ENCODE peak calls at places on chromosomes 13 and 19, in four cellular contexts. H is left ventricle myocardium inferior, S is retinal pigment epithelial cell, U is fibroblast of lung. N is an unnamed sample.

GRCh38 chr19:802497-802887 is 5.2 kb downstream of the PTBP1 start:
- DNase-seq in H (no peak), U (peak), S (no peak), N (no peak)

GRCh38 chr19:23699521-23699860 is 12.5 kb upstream of the ZNF675 start:
- DNase-seq in H (no peak), S (no peak), U (no peak), N (no peak)

GRCh38 chr13:107480130-107480529 is 735.2 kb downstream of the LIG4 start:
- DNase-seq in H (no peak), S (no peak), U (peak), N (no peak)

GRCh38 chr19:16594681-16595091 is 22.5 kb upstream of the SLC35E1 start:
- DNase-seq in S (no peak), U (no peak), H (no peak), N (no peak)

GRCh38 chr13:98459721-98460370 is 117.1 kb downstream of the STK24 start:
- DNase-seq in U (no peak), S (no peak), H (no peak), N (no peak)

GRCh38 chr19:14248578-14249011 is 42.6 kb upstream of the ADGRL1 start:
- DNase-seq in S (peak), U (peak), H (peak), N (no peak)

GRCh38 chr13:99926014-99926731 is 45.4 kb downstream of the ZIC5 start:
- DNase-seq in U (peak), H (no peak), S (no peak), N (no peak)

GRCh38 chr19:28456264-28456663 is 756.7 kb downstream of the UQCRFS1 start:
- DNase-seq in H (no peak), S (no peak), U (no peak), N (no peak)

GRCh38 chr19:38769635-38770211 is 3.6 kb downstream of the LGALS7 start:
- DNase-seq in H (peak), S (peak), U (peak), N (peak)

GRCh38 chr19:42132030-42132628 is at the start of gene POU2F2:
- DNase-seq in S (no peak), U (no peak), H (peak), N (peak)

GRCh38 chr19:29417048-29417447 is 108.7 kb upstream of the VSTM2B start:
- DNase-seq in H (no peak), S (no peak), U (no peak), N (no peak)

GRCh38 chr19:6930190-6930589 is 42.8 kb downstream of the ADGRE1 start:
- DNase-seq in U (no peak), H (no peak), S (no peak), N (no peak)

DNA sequence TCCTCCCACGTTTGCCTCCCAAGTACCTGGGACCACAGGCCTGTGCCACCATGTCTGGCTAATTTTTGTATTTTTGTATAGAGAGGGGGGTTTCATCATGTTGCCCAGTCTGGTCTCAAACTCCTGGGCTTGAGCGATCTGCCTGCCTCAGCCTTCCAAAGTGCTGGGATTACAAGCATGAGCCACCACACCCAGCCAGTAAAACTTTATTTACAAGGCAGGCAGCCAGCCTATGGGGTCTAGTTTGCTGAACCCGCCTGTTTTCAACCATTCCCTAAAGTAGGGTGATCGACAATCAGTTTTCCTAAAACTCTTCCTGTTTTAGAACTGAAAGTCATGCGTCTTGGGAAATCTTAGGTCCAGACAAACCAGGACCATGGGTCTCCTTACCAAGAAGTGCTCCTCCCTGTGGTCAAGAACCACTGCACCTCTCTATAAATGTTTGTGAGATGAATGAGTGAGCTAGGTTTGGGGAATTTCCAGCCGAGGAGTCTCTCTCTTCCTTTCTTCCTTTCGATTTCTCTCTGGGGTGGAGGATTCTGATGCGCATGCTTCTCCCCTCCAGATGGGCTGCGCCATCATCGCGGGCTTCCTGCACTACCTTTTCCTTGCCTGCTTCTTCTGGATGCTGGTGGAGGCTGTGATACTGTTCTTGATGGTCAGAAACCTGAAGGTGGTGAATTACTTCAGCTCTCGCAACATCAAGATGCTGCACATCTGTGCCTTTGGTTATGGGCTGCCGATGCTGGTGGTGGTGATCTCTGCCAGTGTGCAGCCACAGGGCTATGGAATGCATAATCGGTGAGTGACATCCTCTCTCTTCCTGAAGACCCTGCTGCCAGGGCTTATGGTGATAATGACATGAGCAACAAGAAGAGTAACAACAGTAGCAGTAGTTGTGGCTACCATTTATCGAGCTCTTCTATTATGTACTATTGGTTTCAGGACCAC is 38.7 kb downstream of the ADGRE1 start:
- DNase-seq in U (no peak), S (no peak), H (no peak), N (peak)
- TF ChIP-seq CTCF in U (no peak), S (no peak), H (no peak), N (peak)

GRCh38 chr13:48909088-48909389 is 66.7 kb upstream of the FNDC3A start:
- DNase-seq in H (peak), S (no peak), U (no peak), N (no peak)
- H3K4me3 ChIP-seq in H (no peak), S (no peak), U (no peak), N (no peak)

GRCh38 chr13:27960362-27961226 is 8.5 kb downstream of the CDX2 start:
- DNase-seq in U (no peak), S (no peak), H (peak), N (no peak)
- TF ChIP-seq CTCF in U (peak), S (peak), H (peak), N (peak)

DNA sequence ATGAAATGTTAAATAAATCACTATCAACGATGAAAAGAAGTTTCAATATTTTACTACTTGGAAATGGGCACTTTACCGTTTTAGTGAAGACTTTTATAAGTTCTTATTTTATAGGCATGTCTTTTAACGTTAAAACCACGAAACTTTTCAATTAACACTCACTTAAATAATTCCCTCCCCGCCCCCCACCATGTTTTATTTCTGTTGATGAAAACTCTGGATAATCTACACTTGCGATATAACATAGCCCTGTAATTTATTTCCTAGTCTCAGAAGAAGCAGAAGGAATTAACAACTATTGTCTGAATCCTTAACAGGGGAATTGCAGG is 343 bp upstream of the ZNF285 start:
- DNase-seq in U (no peak), H (no peak), S (no peak), N (no peak)
- H3K4me3 ChIP-seq in U (no peak), H (peak), S (peak), N (no peak)

GRCh38 chr13:40789275-40790231 is at the start of gene SLC25A15:
- DNase-seq in U (peak), S (peak), H (peak), N (no peak)
- TF ChIP-seq CTCF in U (no peak), S (no peak), H (peak), N (peak)

GRCh38 chr19:54420068-54420382 is 4.8 kb downstream of the TTYH1 start:
- DNase-seq in U (no peak), S (no peak), H (no peak), N (no peak)
- H3K4me3 ChIP-seq in U (no peak), S (no peak), H (peak), N (no peak)

DNA sequence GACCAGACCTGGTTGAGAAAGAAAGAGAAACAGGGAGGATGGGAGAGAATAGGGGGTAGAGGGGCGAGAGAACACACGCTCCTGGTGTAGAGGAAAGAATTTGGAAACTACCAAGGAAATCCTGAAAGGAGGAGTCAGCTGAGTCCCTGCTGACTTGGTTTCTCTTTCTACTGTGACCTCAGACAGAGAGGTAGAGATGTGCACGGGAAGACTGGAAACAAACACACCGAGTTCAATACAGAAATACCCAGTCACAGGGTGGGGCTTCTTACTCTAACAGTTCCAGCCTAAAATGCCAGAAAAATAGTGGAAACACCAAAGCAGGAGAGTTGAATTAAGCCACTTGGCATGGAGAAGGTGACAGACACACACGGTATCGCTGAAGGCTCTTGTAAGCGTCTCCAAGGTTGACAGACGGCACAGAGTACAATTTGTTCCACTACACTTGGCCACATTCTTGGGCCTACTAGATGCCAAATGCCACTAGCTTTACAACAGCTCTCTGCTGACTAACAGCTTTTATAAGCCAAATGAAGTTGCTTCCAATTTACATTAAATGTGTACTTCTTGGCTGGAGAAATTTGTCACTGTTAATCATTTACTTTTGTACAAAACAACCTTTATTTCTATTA is 28.0 kb downstream of the LATS2 start:
- DNase-seq in S (peak), U (peak), H (no peak), N (no peak)
- TF ChIP-seq CTCF in S (no peak), U (no peak), H (no peak), N (no peak)

DNA sequence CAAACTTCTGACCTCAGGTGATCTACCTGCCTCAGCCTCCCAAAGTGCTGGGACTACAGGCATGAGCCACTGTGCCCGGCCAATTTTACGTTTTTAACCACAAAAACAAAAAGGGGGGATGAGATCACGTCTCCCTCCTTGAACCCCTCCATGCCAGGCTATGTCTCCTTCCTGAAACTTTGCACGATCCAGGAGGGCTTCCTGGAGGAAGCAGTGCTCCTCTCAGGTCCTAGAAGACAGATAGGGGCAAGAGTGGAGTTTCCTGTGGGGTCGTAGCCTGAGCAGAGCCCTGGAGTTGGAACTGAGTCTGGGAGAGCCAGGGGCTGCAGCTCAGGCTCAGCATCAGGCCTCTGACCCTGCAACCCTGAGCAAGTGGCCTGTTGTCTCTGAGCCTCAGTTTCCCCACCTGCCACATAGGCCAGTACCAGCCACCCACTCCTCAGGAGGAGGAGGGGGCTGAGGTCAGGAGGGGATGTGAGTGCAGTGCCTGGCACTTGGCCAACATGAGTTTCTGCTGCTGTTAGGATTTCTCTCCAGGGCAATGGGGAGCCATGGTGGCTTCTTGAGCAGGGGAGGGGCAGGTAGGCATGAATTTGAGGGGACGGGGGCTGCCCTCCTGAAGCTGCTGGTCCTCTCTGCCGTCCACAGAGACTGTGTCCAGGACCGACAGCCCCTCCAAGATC is 16.0 kb downstream of the APBA3 start:
- DNase-seq in H (no peak), U (no peak), S (no peak), N (no peak)
- H3K4me3 ChIP-seq in H (no peak), U (no peak), S (no peak), N (no peak)

GRCh38 chr19:43596842-43597461 is 557 bp downstream of the ZNF576 start:
- DNase-seq in S (no peak), H (no peak), U (peak), N (no peak)

GRCh38 chr19:43595999-43596841 is at the start of the genes IRGQ and ZNF576:
- DNase-seq in H (peak), S (peak), U (peak), N (peak)

GRCh38 chr19:43595605-43595998 is 332 bp downstream of the IRGQ start:
- DNase-seq in U (no peak), H (no peak), S (no peak), N (no peak)

GRCh38 chr19:43598445-43599240 is 2.2 kb downstream of the ZNF576 start:
- DNase-seq in U (no peak), S (no peak), H (no peak), N (no peak)

GRCh38 chr19:43599635-43600295 is 3.4 kb downstream of the ZNF576 start:
- DNase-seq in U (no peak), H (no peak), S (no peak), N (no peak)
- TF ChIP-seq CTCF in U (no peak), H (no peak), S (no peak), N (no peak)

DNA sequence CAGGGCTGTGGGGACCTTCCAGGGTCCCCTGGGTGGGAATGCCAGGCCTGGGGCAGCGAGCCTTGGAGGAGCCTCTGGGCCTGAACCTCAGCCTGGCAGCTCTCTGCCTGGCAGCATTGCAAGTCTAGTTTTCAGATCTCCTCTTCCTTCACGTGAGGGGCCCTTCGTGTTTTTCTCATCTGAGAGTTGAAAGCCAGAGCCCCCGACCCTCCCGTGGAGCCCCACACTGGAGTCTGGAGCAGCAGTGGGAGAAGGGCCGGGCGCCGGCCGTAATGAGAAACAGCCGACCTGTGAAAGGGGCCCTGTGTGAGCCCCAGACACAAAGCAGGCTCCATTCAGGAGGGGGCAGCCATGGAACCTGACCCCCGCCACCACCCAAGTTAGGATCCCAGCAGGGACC is 19.3 kb downstream of the TMED1 start:
- DNase-seq in S (no peak), U (no peak), H (no peak), N (no peak)
- H3K4me3 ChIP-seq in S (no peak), U (peak), H (peak), N (no peak)